ENCODE peak calls at places on chromosomes 6 and 20, in five cellular contexts. S, R, Y, H and K are unnamed samples.
A peak's percentile ranks its signal among the peaks of the same experiment; 100 is the strongest.

GRCh38 chr20:40966516-40967185 is 62.0 kb upstream of the TOP1 start:
- DNase-seq in S (no peak), R (no peak), Y (peak; percentile 40), H (no peak), K (no peak)

GRCh38 chr6:158324136-158324535 is 11.9 kb downstream of the TULP4 start:
- DNase-seq in S (no peak), R (no peak), Y (no peak), H (peak; percentile 56), K (no peak)

GRCh38 chr6:38714239-38715015 is 684 bp upstream of the DNAH8 start:
- DNase-seq in S (no peak), R (no peak), Y (no peak), H (no peak), K (peak; percentile 14)

GRCh38 chr6:157670466-157671186 is 152.4 kb upstream of the SNX9 start:
- DNase-seq in S (no peak), R (no peak), Y (peak; percentile 78), H (no peak), K (no peak)

GRCh38 chr6:35036059-35036827 is 104.9 kb downstream of the TCP11 start:
- DNase-seq in S (no peak), R (no peak), Y (no peak), H (no peak), K (no peak)

GRCh38 chr6:44111434-44112417 is 15.5 kb downstream of the MRPL14 start:
- DNase-seq in S (no peak), R (no peak), Y (no peak), H (no peak), K (no peak)

GRCh38 chr20:38604873-38605303 is 3.3 kb downstream of the ARHGAP40 start:
- DNase-seq in S (no peak), R (no peak), Y (no peak), H (peak; percentile 4), K (peak; percentile 92)

GRCh38 chr20:23206061-23206460 is 119.9 kb upstream of the CD93 start:
- DNase-seq in S (no peak), R (no peak), Y (no peak), H (no peak), K (no peak)

GRCh38 chr6:16723833-16724232 is 37.4 kb downstream of the ATXN1 start:
- DNase-seq in S (no peak), R (peak; percentile 87), Y (no peak), H (peak; percentile 90), K (peak; percentile 97)

GRCh38 chr6:14429396-14429795 is 311.8 kb downstream of the CD83 start:
- DNase-seq in S (no peak), R (no peak), Y (no peak), H (no peak), K (no peak)

GRCh38 chr6:90413867-90414266 is 117.2 kb upstream of the BACH2 start:
- DNase-seq in S (peak; percentile 60), R (no peak), Y (no peak), H (no peak), K (peak; percentile 18)

GRCh38 chr6:32153252-32153834 is 598 bp upstream of the PPT2 start:
- DNase-seq in S (no peak), R (no peak), Y (peak; percentile 78), H (no peak), K (peak; percentile 50)

GRCh38 chr6:157620905-157621304 is 202.1 kb upstream of the SNX9 start:
- DNase-seq in S (no peak), R (no peak), Y (no peak), H (no peak), K (peak; percentile 76)

GRCh38 chr20:53707341-53708102 is 113.9 kb upstream of the ZNF217 start:
- DNase-seq in S (no peak), R (peak; percentile 13), Y (no peak), H (peak; percentile 30), K (no peak)

GRCh38 chr6:54689620-54690019 is 157.0 kb upstream of the FAM83B start:
- DNase-seq in S (no peak), R (no peak), Y (no peak), H (no peak), K (no peak)

GRCh38 chr6:49606696-49607390 is 29.8 kb downstream of the RHAG start:
- DNase-seq in S (no peak), R (peak; percentile 74), Y (no peak), H (peak; percentile 61), K (peak; percentile 87)

GRCh38 chr6:166351715-166352285 is 9.5 kb upstream of the SFT2D1 start:
- DNase-seq in S (no peak), R (no peak), Y (no peak), H (no peak), K (peak; percentile 84)

GRCh38 chr6:69768664-69769063 is 28.1 kb downstream of the LMBRD1 start:
- DNase-seq in S (no peak), R (no peak), Y (no peak), H (no peak), K (no peak)
- TF ChIP-seq CTCF in S (no peak), R (peak; percentile 43), Y (no peak), H (peak; percentile 22), K (no peak)

GRCh38 chr6:7996538-7997225 is 67.5 kb downstream of the BLOC1S5 start:
- DNase-seq in S (no peak), R (peak; percentile 29), Y (peak; percentile 73), H (peak; percentile 41), K (peak; percentile 79)

GRCh38 chr6:7993399-7993798 is 70.8 kb downstream of the BLOC1S5 start:
- DNase-seq in S (no peak), R (no peak), Y (no peak), H (no peak), K (no peak)

GRCh38 chr6:7993952-7994351 is 70.2 kb downstream of the BLOC1S5 start:
- DNase-seq in S (no peak), R (no peak), Y (no peak), H (no peak), K (no peak)

GRCh38 chr6:7991536-7991935 is 72.7 kb downstream of the BLOC1S5 start:
- DNase-seq in S (no peak), R (no peak), Y (no peak), H (no peak), K (peak; percentile 55)

DNA sequence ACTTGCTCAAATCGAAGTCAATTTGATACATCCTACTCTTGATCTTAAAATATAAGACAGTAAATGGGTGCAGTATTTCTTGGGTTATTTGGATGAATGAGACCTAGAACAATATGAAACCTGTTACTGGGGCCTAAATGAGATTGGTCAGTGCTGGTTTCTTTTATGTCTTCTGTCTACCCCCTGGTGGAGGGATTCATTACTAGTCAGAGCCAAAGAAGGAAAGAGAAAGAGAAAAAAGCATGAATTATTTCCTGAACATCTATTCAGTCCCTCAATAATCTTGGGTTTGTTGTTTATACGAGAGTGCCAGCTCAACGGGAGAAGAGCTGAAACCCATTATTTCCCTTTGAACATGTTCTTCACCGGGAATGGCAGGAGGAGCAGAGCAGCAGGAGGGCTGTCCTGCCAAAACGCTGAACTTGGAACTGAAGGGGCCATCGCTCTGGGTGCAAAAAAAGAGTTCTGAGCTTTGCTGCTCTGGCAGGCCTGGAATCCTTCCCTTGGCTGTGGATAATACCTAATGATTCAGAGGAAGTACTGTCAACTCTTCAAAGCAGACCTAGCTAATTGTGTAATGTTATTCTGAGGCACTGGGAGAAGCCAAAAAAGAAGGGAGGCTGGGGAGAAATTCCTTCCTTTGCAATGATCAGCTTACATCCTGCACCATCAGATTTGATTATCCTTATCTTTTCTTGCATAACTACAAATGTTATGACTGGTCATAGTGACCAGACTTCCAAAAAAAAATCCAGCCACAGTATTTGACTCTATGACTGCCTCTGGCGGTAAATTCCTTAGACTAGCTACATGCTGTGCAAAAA is 72.0 kb downstream of the BLOC1S5 start:
- DNase-seq in S (no peak), R (peak; percentile 49), Y (peak; percentile 68), H (peak; percentile 71), K (peak; percentile 65)
- TF ChIP-seq CTCF in S (no peak), R (peak; percentile 63), Y (peak; percentile 33), H (peak; percentile 40), K (peak; percentile 4)

GRCh38 chr6:162178666-162179065 is 548.9 kb downstream of the PRKN start:
- DNase-seq in S (no peak), R (no peak), Y (no peak), H (no peak), K (no peak)

GRCh38 chr6:162181741-162182401 is 545.7 kb downstream of the PRKN start:
- DNase-seq in S (no peak), R (no peak), Y (no peak), H (no peak), K (peak; percentile 1)

GRCh38 chr6:162178266-162178665 is 549.3 kb downstream of the PRKN start:
- DNase-seq in S (no peak), R (no peak), Y (no peak), H (no peak), K (no peak)

GRCh38 chr6:162179196-162179951 is 548.2 kb downstream of the PRKN start:
- DNase-seq in S (no peak), R (no peak), Y (no peak), H (no peak), K (no peak)

DNA sequence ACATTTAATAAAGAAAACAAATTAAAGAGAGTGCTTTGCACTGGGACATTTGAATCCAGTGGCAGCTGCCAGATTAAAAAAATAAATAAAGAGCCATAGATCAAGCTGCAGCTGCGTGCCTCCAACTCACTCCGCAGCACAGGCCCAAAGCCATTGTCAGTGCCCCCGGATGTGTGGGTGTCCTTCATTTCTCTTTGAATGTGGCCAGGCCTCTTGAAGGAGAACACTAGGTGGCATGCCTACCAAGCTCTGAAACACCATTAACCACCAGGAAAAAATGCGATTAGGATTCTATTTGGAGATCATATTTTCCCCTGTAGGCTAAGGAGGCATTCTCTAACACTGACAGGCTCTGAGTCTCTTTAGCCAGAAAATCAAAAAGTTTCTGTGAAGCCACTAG is 549.8 kb downstream of the PRKN start:
- DNase-seq in S (no peak), R (no peak), Y (no peak), H (no peak), K (no peak)
- TF ChIP-seq CTCF in S (no peak), R (no peak), Y (no peak), H (no peak), K (no peak)

GRCh38 chr20:49964964-49965780 is 17.6 kb upstream of the SNAI1 start:
- DNase-seq in S (no peak), R (no peak), Y (peak; percentile 46), H (no peak), K (peak; percentile 59)
- TF ChIP-seq CTCF in S (peak; percentile 48), R (peak; percentile 58), Y (no peak), H (peak; percentile 59), K (peak; percentile 59)